ENCODE peak calls at places on chromosomes 13 and 19, in six cellular contexts. One of them, this sample, is unnamed.
A peak's percentile ranks its signal among the peaks of the same experiment; 100 is the strongest.

GRCh38 chr19:18440421-18440877 is 2.5 kb upstream of the ISYNA1 start:
- DNase-seq in right lobe of liver: no peak
- DNase-seq in gastrocnemius medialis: no peak
- DNase-seq in Peyer's patch: no peak
- DNase-seq in esophagus squamous epithelium: no peak
- DNase-seq in adrenal gland: peak; percentile 58
- DNase-seq in this sample: no peak

GRCh38 chr19:49929121-49929610 is at the start of the genes ATF5 and NUP62:
- DNase-seq in right lobe of liver: peak; percentile 91
- DNase-seq in gastrocnemius medialis: peak; percentile 66
- DNase-seq in Peyer's patch: peak; percentile 91
- DNase-seq in esophagus squamous epithelium: no peak
- DNase-seq in adrenal gland: peak; percentile 92
- DNase-seq in this sample: no peak

GRCh38 chr19:40139533-40140287 is 49.0 kb upstream of the ZNF780A start:
- DNase-seq in right lobe of liver: no peak
- DNase-seq in gastrocnemius medialis: no peak
- DNase-seq in Peyer's patch: no peak
- DNase-seq in esophagus squamous epithelium: no peak
- DNase-seq in adrenal gland: no peak
- DNase-seq in this sample: peak; percentile 47

GRCh38 chr13:29429496-29429895 is 166.0 kb downstream of the SLC7A1 start:
- DNase-seq in right lobe of liver: no peak
- DNase-seq in gastrocnemius medialis: no peak
- DNase-seq in Peyer's patch: no peak
- DNase-seq in esophagus squamous epithelium: no peak
- DNase-seq in adrenal gland: no peak
- DNase-seq in this sample: no peak

GRCh38 chr13:67042556-67042955 is 187.6 kb downstream of the PCDH9 start:
- DNase-seq in right lobe of liver: no peak
- DNase-seq in gastrocnemius medialis: no peak
- DNase-seq in Peyer's patch: no peak
- DNase-seq in esophagus squamous epithelium: no peak
- DNase-seq in adrenal gland: no peak
- DNase-seq in this sample: no peak

GRCh38 chr19:46859637-46860124 is 1.1 kb upstream of the ARHGAP35 start:
- DNase-seq in right lobe of liver: peak; percentile 79
- DNase-seq in gastrocnemius medialis: peak; percentile 52
- DNase-seq in Peyer's patch: no peak
- DNase-seq in esophagus squamous epithelium: no peak
- DNase-seq in adrenal gland: peak; percentile 89
- DNase-seq in this sample: no peak

GRCh38 chr13:21361706-21362105 is 97.4 kb downstream of the ZDHHC20 start:
- DNase-seq in right lobe of liver: no peak
- DNase-seq in gastrocnemius medialis: no peak
- DNase-seq in Peyer's patch: no peak
- DNase-seq in esophagus squamous epithelium: no peak
- DNase-seq in adrenal gland: no peak
- DNase-seq in this sample: no peak

GRCh38 chr19:9883231-9883758 is 48.2 kb downstream of the PIN1 start:
- DNase-seq in right lobe of liver: no peak
- DNase-seq in gastrocnemius medialis: no peak
- DNase-seq in Peyer's patch: no peak
- DNase-seq in esophagus squamous epithelium: no peak
- DNase-seq in adrenal gland: no peak
- DNase-seq in this sample: no peak

GRCh38 chr19:17883627-17884413 is 12.1 kb downstream of the SLC5A5 start:
- DNase-seq in right lobe of liver: no peak
- DNase-seq in gastrocnemius medialis: no peak
- DNase-seq in Peyer's patch: no peak
- DNase-seq in esophagus squamous epithelium: no peak
- DNase-seq in adrenal gland: no peak
- DNase-seq in this sample: no peak

GRCh38 chr13:73835138-73835721 is 299.0 kb downstream of the KLF12 start:
- DNase-seq in right lobe of liver: no peak
- DNase-seq in gastrocnemius medialis: no peak
- DNase-seq in Peyer's patch: no peak
- DNase-seq in esophagus squamous epithelium: no peak
- DNase-seq in adrenal gland: no peak
- DNase-seq in this sample: no peak

GRCh38 chr13:19864018-19864338 is 529 bp upstream of the ZMYM5 start:
- DNase-seq in right lobe of liver: peak; percentile 78
- DNase-seq in gastrocnemius medialis: peak; percentile 8
- DNase-seq in Peyer's patch: peak; percentile 87
- DNase-seq in esophagus squamous epithelium: peak; percentile 23
- DNase-seq in adrenal gland: peak; percentile 73
- DNase-seq in this sample: no peak

GRCh38 chr13:48318714-48319457 is 15.3 kb downstream of the RB1 start:
- DNase-seq in right lobe of liver: no peak
- DNase-seq in gastrocnemius medialis: no peak
- DNase-seq in Peyer's patch: peak; percentile 62
- DNase-seq in esophagus squamous epithelium: no peak
- DNase-seq in adrenal gland: peak; percentile 37
- DNase-seq in this sample: peak; percentile 67

GRCh38 chr13:20977394-20977793 is 74.8 kb upstream of the XPO4 start:
- DNase-seq in right lobe of liver: no peak
- DNase-seq in gastrocnemius medialis: no peak
- DNase-seq in Peyer's patch: no peak
- DNase-seq in esophagus squamous epithelium: no peak
- DNase-seq in adrenal gland: no peak
- DNase-seq in this sample: no peak

GRCh38 chr13:20191902-20192469 is 752 bp downstream of the GJB2 start:
- DNase-seq in right lobe of liver: peak; percentile 76
- DNase-seq in gastrocnemius medialis: no peak
- DNase-seq in Peyer's patch: peak; percentile 68
- DNase-seq in esophagus squamous epithelium: no peak
- DNase-seq in adrenal gland: no peak
- DNase-seq in this sample: peak; percentile 77

GRCh38 chr13:74132152-74132767 is 1.9 kb downstream of the KLF12 start:
- DNase-seq in right lobe of liver: no peak
- DNase-seq in gastrocnemius medialis: no peak
- DNase-seq in Peyer's patch: no peak
- DNase-seq in esophagus squamous epithelium: no peak
- DNase-seq in adrenal gland: no peak
- DNase-seq in this sample: no peak

GRCh38 chr19:3466630-3467029 is 13.7 kb downstream of the SMIM24 start:
- DNase-seq in right lobe of liver: no peak
- DNase-seq in gastrocnemius medialis: no peak
- DNase-seq in Peyer's patch: no peak
- DNase-seq in esophagus squamous epithelium: no peak
- DNase-seq in adrenal gland: no peak
- DNase-seq in this sample: no peak

GRCh38 chr13:113928701-113929627 is 44.9 kb downstream of the C13orf46 start:
- DNase-seq in right lobe of liver: peak; percentile 63
- DNase-seq in gastrocnemius medialis: peak; percentile 95
- DNase-seq in Peyer's patch: peak; percentile 49
- DNase-seq in esophagus squamous epithelium: no peak
- DNase-seq in adrenal gland: peak; percentile 57
- DNase-seq in this sample: no peak

GRCh38 chr13:33205804-33206221 is 79.7 kb downstream of the STARD13 start:
- DNase-seq in right lobe of liver: no peak
- DNase-seq in gastrocnemius medialis: no peak
- DNase-seq in Peyer's patch: no peak
- DNase-seq in esophagus squamous epithelium: no peak
- DNase-seq in adrenal gland: no peak
- DNase-seq in this sample: no peak

GRCh38 chr13:99258946-99259345 is 767 bp upstream of the GPR18 start:
- DNase-seq in right lobe of liver: no peak
- DNase-seq in gastrocnemius medialis: no peak
- DNase-seq in Peyer's patch: no peak
- DNase-seq in esophagus squamous epithelium: no peak
- DNase-seq in adrenal gland: no peak
- DNase-seq in this sample: no peak

GRCh38 chr13:99260216-99260615 is 2.0 kb upstream of the GPR18 start:
- DNase-seq in right lobe of liver: no peak
- DNase-seq in gastrocnemius medialis: no peak
- DNase-seq in Peyer's patch: no peak
- DNase-seq in esophagus squamous epithelium: no peak
- DNase-seq in adrenal gland: no peak
- DNase-seq in this sample: no peak

GRCh38 chr13:99257291-99257690 is 888 bp downstream of the GPR18 start:
- DNase-seq in right lobe of liver: no peak
- DNase-seq in gastrocnemius medialis: no peak
- DNase-seq in Peyer's patch: no peak
- DNase-seq in esophagus squamous epithelium: no peak
- DNase-seq in adrenal gland: no peak
- DNase-seq in this sample: no peak

GRCh38 chr13:99256709-99257108 is 1.5 kb downstream of the GPR18 start:
- DNase-seq in right lobe of liver: no peak
- DNase-seq in gastrocnemius medialis: no peak
- DNase-seq in Peyer's patch: no peak
- DNase-seq in esophagus squamous epithelium: no peak
- DNase-seq in adrenal gland: no peak
- DNase-seq in this sample: no peak

DNA sequence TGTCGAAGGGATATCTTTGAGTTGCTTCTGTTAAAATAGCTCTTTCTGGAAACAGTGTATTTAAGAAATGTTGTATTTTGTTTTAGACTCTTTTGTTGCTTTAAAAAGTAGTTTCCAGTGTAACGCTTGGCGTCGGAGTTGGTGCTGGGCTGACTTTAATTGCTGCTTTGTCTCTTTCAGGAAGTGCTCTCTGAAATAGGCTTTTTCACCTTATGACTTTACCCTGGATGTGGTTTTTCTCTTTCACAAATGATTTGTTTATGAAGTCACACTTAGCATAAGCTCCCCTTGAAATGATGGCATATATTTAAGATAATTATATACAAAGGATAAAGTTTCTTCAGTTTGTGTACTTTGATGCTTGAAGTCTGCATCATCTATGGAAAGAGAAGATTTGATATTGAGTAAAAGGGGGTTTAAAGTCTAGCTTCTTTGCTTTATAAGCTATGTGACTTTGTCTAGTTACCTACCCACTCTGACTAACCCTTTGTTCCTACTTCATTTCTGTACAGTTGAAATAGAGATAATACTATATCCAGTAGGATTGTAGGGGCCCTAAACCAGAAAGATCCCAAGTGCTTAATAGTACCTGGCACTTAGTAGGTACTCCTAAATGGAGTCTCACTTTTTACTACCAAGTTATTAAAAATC is at the start of gene GPR18:
- DNase-seq in right lobe of liver: no peak
- DNase-seq in gastrocnemius medialis: no peak
- DNase-seq in Peyer's patch: no peak
- DNase-seq in esophagus squamous epithelium: no peak
- DNase-seq in adrenal gland: no peak
- DNase-seq in this sample: no peak
- H3K4me1 ChIP-seq in right lobe of liver: no peaks in the 10 kb centered on the region
- H3K4me1 ChIP-seq in gastrocnemius medialis: peaks cover 46% of the 10 kb centered on the region
- H3K4me1 ChIP-seq in Peyer's patch: peaks cover 4% of the 10 kb centered on the region
- H3K4me1 ChIP-seq in esophagus squamous epithelium: no peaks in the 10 kb centered on the region
- H3K4me1 ChIP-seq in adrenal gland: peaks cover 4% of the 10 kb centered on the region
- H3K4me1 ChIP-seq in this sample: no peaks in the 10 kb centered on the region

DNA sequence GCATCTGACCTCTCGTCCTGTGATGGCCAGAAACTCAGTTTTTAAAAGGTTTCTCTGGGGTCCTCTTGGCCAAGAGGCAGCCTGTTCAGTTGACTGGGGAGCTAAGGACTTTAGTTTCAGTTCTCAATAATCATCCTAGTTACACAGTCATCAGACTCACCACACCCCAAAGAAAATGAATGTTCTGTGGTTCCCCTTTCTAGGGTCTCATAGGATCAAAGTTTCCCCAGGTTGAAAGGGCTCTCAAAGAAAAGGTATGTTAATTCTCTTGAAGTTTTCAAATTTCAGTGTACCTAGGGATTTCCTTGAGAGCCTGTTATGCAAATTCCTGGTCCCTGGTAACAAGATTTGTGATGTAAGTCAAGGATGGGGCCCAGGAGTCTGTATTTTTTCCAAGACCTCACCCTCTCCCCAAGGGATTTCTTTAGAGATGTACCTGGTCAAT is 94.9 kb downstream of the FAM216B start:
- DNase-seq in right lobe of liver: no peak
- DNase-seq in gastrocnemius medialis: no peak
- DNase-seq in Peyer's patch: no peak
- DNase-seq in esophagus squamous epithelium: no peak
- DNase-seq in adrenal gland: no peak
- DNase-seq in this sample: no peak
- H3K27ac ChIP-seq in right lobe of liver: no peak overlapping the region
- H3K27ac ChIP-seq in gastrocnemius medialis: no peak overlapping the region
- H3K27ac ChIP-seq in Peyer's patch: no peak overlapping the region
- H3K27ac ChIP-seq in esophagus squamous epithelium: no peak overlapping the region
- H3K27ac ChIP-seq in adrenal gland: peak overlapping the region; percentile 24
- H3K27ac ChIP-seq in this sample: no peak overlapping the region

DNA sequence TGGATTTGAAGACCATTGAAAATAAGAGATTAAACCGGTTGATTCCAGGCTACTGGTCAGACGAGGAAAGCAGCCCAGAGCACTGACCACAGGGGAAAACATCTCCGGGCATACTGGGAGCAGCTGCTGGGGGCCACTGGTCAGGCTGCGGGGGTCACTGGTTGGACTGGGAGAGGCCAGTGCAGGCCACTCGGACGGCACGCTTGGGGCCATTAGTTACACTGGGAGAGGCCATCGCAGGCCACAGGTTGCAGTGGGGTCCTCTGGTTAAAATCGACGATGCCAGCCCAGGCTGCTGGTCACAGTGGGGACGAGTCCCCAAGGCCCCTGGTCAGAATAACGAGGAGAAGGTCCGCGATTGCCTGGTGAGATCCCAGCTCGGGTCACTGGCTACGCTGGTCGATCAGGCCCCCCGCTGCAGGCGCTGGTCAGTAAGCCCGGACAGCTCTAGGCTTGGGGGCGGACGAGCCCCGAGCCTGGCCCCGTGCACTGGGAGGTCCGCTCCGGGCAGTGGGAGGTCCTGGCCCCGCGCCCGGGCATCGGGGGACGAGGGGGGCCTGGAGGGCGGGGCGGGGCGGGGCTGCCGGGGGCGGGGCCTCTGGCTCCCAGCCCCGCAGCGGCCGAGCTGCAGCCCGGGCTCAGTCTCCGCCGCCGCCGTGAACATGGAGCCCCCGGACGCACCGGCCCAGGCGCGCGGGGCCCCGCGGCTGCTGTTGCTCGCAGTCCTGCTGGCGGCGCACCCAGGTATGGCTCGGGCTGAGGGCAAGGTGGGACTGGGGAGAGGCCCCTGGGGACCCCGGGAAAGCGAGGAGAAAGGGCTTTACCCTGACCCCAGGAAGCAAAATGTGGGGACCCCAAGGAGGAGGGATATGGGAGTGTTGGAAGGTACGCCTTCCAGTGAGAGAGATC is at the start of gene BCAM:
- DNase-seq in right lobe of liver: peak; percentile 86
- DNase-seq in gastrocnemius medialis: peak; percentile 11
- DNase-seq in Peyer's patch: peak; percentile 70
- DNase-seq in esophagus squamous epithelium: no peak
- DNase-seq in adrenal gland: peak; percentile 79
- DNase-seq in this sample: no peak
- TF ChIP-seq POLR2A in right lobe of liver: peak; percentile 51
- TF ChIP-seq POLR2A in gastrocnemius medialis: peak; percentile 36
- TF ChIP-seq POLR2A in Peyer's patch: no peak
- TF ChIP-seq POLR2A in esophagus squamous epithelium: peak; percentile 8
- TF ChIP-seq POLR2A in adrenal gland: no peak
- TF ChIP-seq POLR2A in this sample: peak; percentile 22

DNA sequence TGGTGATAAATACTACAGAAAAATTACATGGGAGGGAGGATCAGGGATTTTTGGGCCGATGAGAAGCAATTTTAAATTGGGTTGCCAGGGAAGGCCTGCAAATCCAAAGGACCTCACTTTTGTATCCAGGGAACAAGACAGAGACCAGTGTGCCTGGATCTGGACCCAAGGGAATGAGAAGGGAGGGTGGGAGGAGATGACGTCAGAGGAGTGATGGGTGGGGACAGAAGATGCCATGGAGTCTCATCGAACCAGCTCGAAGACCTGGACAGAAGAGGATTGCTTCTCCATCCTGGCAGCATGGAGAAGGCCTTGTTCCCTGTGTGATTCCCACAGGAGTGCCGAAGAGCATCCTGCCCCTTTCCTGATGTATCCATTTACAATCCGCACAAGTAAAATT is 68.9 kb downstream of the ITGBL1 start:
- DNase-seq in right lobe of liver: no peak
- DNase-seq in gastrocnemius medialis: no peak
- DNase-seq in Peyer's patch: no peak
- DNase-seq in esophagus squamous epithelium: no peak
- DNase-seq in adrenal gland: no peak
- DNase-seq in this sample: no peak
- H3K4me1 ChIP-seq in right lobe of liver: no peaks in the 10 kb centered on the region
- H3K4me1 ChIP-seq in gastrocnemius medialis: no peaks in the 10 kb centered on the region
- H3K4me1 ChIP-seq in Peyer's patch: no peaks in the 10 kb centered on the region
- H3K4me1 ChIP-seq in esophagus squamous epithelium: no peaks in the 10 kb centered on the region
- H3K4me1 ChIP-seq in adrenal gland: no peaks in the 10 kb centered on the region
- H3K4me1 ChIP-seq in this sample: no peaks in the 10 kb centered on the region